ENCODE peak calls at places on chromosomes 1 and 21, in eight cellular contexts. One of them, this sample, is unnamed.
A peak's percentile ranks its signal among the peaks of the same experiment; 100 is the strongest.

GRCh38 chr1:6396998-6397397 is 3.4 kb upstream of the ACOT7 start:
- DNase-seq in tibial artery: no peak
- DNase-seq in lower leg skin: no peak
- DNase-seq in AG10803: no peak
- DNase-seq in neural progenitor cell: no peak
- DNase-seq in fibroblast of lung: no peak
- DNase-seq in Peyer's patch: no peak
- DNase-seq in kidney epithelial cell: no peak
- DNase-seq in this sample: no peak

GRCh38 chr1:164671597-164672327 is 112.8 kb downstream of the PBX1 start:
- DNase-seq in tibial artery: no peak
- DNase-seq in lower leg skin: no peak
- DNase-seq in AG10803: peak; percentile 17
- DNase-seq in neural progenitor cell: no peak
- DNase-seq in fibroblast of lung: no peak
- DNase-seq in Peyer's patch: no peak
- DNase-seq in kidney epithelial cell: no peak
- DNase-seq in this sample: peak; percentile 21

GRCh38 chr1:211928993-211929637 is 98.6 kb upstream of the LPGAT1 start:
- DNase-seq in tibial artery: peak; percentile 46
- DNase-seq in lower leg skin: no peak
- DNase-seq in AG10803: peak; percentile 29
- DNase-seq in neural progenitor cell: no peak
- DNase-seq in fibroblast of lung: peak; percentile 62
- DNase-seq in Peyer's patch: peak; percentile 81
- DNase-seq in kidney epithelial cell: no peak
- DNase-seq in this sample: peak; percentile 68

GRCh38 chr1:10585242-10585641 is 110.5 kb downstream of the PEX14 start:
- DNase-seq in tibial artery: no peak
- DNase-seq in lower leg skin: no peak
- DNase-seq in AG10803: no peak
- DNase-seq in neural progenitor cell: no peak
- DNase-seq in fibroblast of lung: no peak
- DNase-seq in Peyer's patch: no peak
- DNase-seq in kidney epithelial cell: no peak
- DNase-seq in this sample: no peak

GRCh38 chr21:27532081-27532480 is 565.2 kb upstream of the ADAMTS5 start:
- DNase-seq in tibial artery: no peak
- DNase-seq in lower leg skin: no peak
- DNase-seq in AG10803: no peak
- DNase-seq in neural progenitor cell: no peak
- DNase-seq in fibroblast of lung: peak; percentile 50
- DNase-seq in Peyer's patch: no peak
- DNase-seq in kidney epithelial cell: peak; percentile 66
- DNase-seq in this sample: peak; percentile 36

GRCh38 chr1:25694591-25695007 is 78.0 kb downstream of the MAN1C1 start:
- DNase-seq in tibial artery: peak; percentile 36
- DNase-seq in lower leg skin: no peak
- DNase-seq in AG10803: no peak
- DNase-seq in neural progenitor cell: no peak
- DNase-seq in fibroblast of lung: peak; percentile 77
- DNase-seq in Peyer's patch: no peak
- DNase-seq in kidney epithelial cell: no peak
- DNase-seq in this sample: no peak

GRCh38 chr1:38046333-38046883 is at the start of gene POU3F1:
- DNase-seq in tibial artery: no peak
- DNase-seq in lower leg skin: no peak
- DNase-seq in AG10803: no peak
- DNase-seq in neural progenitor cell: peak; percentile 97
- DNase-seq in fibroblast of lung: no peak
- DNase-seq in Peyer's patch: no peak
- DNase-seq in kidney epithelial cell: no peak
- DNase-seq in this sample: no peak

GRCh38 chr1:229141701-229142377 is 129.1 kb upstream of the RAB4A start:
- DNase-seq in tibial artery: no peak
- DNase-seq in lower leg skin: no peak
- DNase-seq in AG10803: no peak
- DNase-seq in neural progenitor cell: no peak
- DNase-seq in fibroblast of lung: no peak
- DNase-seq in Peyer's patch: no peak
- DNase-seq in kidney epithelial cell: no peak
- DNase-seq in this sample: no peak

GRCh38 chr21:17416139-17416538 is 96.7 kb upstream of the CXADR start:
- DNase-seq in tibial artery: no peak
- DNase-seq in lower leg skin: no peak
- DNase-seq in AG10803: no peak
- DNase-seq in neural progenitor cell: no peak
- DNase-seq in fibroblast of lung: peak; percentile 80
- DNase-seq in Peyer's patch: no peak
- DNase-seq in kidney epithelial cell: no peak
- DNase-seq in this sample: peak; percentile 14

GRCh38 chr1:157948547-157949152 is 44.8 kb upstream of the KIRREL1 start:
- DNase-seq in tibial artery: no peak
- DNase-seq in lower leg skin: no peak
- DNase-seq in AG10803: peak; percentile 25
- DNase-seq in neural progenitor cell: peak; percentile 85
- DNase-seq in fibroblast of lung: peak; percentile 62
- DNase-seq in Peyer's patch: peak; percentile 54
- DNase-seq in kidney epithelial cell: no peak
- DNase-seq in this sample: peak; percentile 41

GRCh38 chr1:244758700-244759099 is 76.8 kb upstream of the COX20 start:
- DNase-seq in tibial artery: no peak
- DNase-seq in lower leg skin: no peak
- DNase-seq in AG10803: no peak
- DNase-seq in neural progenitor cell: no peak
- DNase-seq in fibroblast of lung: no peak
- DNase-seq in Peyer's patch: no peak
- DNase-seq in kidney epithelial cell: no peak
- DNase-seq in this sample: no peak

GRCh38 chr1:180184041-180184440 is 29.4 kb downstream of the QSOX1 start:
- DNase-seq in tibial artery: no peak
- DNase-seq in lower leg skin: no peak
- DNase-seq in AG10803: no peak
- DNase-seq in neural progenitor cell: no peak
- DNase-seq in fibroblast of lung: no peak
- DNase-seq in Peyer's patch: no peak
- DNase-seq in kidney epithelial cell: no peak
- DNase-seq in this sample: no peak

GRCh38 chr1:17433261-17433660 is 6.2 kb downstream of the RCC2 start:
- DNase-seq in tibial artery: no peak
- DNase-seq in lower leg skin: no peak
- DNase-seq in AG10803: no peak
- DNase-seq in neural progenitor cell: no peak
- DNase-seq in fibroblast of lung: no peak
- DNase-seq in Peyer's patch: no peak
- DNase-seq in kidney epithelial cell: no peak
- DNase-seq in this sample: no peak
- H3K4me3 ChIP-seq in tibial artery: no peak overlapping the region
- H3K4me3 ChIP-seq in lower leg skin: no peak overlapping the region
- H3K4me3 ChIP-seq in AG10803: no peak overlapping the region
- H3K4me3 ChIP-seq in neural progenitor cell: no peak overlapping the region
- H3K4me3 ChIP-seq in fibroblast of lung: no peak overlapping the region
- H3K4me3 ChIP-seq in Peyer's patch: no peak overlapping the region
- H3K4me3 ChIP-seq in kidney epithelial cell: no peak overlapping the region
- H3K4me3 ChIP-seq in this sample: no peak overlapping the region

GRCh38 chr1:148318123-148318899 is 164.8 kb downstream of the PPIAL4G start:
- DNase-seq in tibial artery: no peak
- DNase-seq in lower leg skin: no peak
- DNase-seq in AG10803: no peak
- DNase-seq in neural progenitor cell: peak; percentile 17
- DNase-seq in fibroblast of lung: no peak
- DNase-seq in Peyer's patch: peak; percentile 83
- DNase-seq in kidney epithelial cell: no peak
- DNase-seq in this sample: peak; percentile 1

GRCh38 chr1:148315081-148315811 is 163.2 kb upstream of the NBPF11 start:
- DNase-seq in tibial artery: no peak
- DNase-seq in lower leg skin: no peak
- DNase-seq in AG10803: peak; percentile 20
- DNase-seq in neural progenitor cell: no peak
- DNase-seq in fibroblast of lung: no peak
- DNase-seq in Peyer's patch: no peak
- DNase-seq in kidney epithelial cell: no peak
- DNase-seq in this sample: no peak

GRCh38 chr1:148317288-148317985 is 165.4 kb upstream of the NBPF11 start:
- DNase-seq in tibial artery: no peak
- DNase-seq in lower leg skin: no peak
- DNase-seq in AG10803: no peak
- DNase-seq in neural progenitor cell: no peak
- DNase-seq in fibroblast of lung: no peak
- DNase-seq in Peyer's patch: no peak
- DNase-seq in kidney epithelial cell: no peak
- DNase-seq in this sample: no peak

DNA sequence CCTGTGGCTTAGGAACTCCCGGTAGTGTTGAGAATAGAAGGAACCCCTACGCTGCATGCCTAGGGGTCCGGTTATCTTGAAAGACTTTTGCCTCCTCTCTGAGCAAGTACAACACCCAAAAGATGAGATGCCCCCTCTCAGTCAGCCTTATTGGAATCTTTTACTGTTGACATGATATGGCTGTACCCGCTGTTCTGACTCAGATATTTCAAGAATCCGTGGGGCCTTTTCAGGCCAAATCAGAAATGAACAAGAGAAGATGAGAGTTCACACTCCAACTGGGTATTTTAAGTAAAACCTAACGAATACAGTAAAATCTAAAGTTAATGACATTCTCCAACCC is 164.2 kb downstream of the PPIAL4G start:
- DNase-seq in tibial artery: no peak
- DNase-seq in lower leg skin: no peak
- DNase-seq in AG10803: no peak
- DNase-seq in neural progenitor cell: no peak
- DNase-seq in fibroblast of lung: no peak
- DNase-seq in Peyer's patch: no peak
- DNase-seq in kidney epithelial cell: no peak
- DNase-seq in this sample: no peak
- H3K4me3 ChIP-seq in tibial artery: peak overlapping the region; percentile 24
- H3K4me3 ChIP-seq in lower leg skin: no peak overlapping the region
- H3K4me3 ChIP-seq in AG10803: no peak overlapping the region
- H3K4me3 ChIP-seq in neural progenitor cell: peak overlapping the region; percentile 33
- H3K4me3 ChIP-seq in fibroblast of lung: no peak overlapping the region
- H3K4me3 ChIP-seq in Peyer's patch: peak overlapping the region; percentile 31
- H3K4me3 ChIP-seq in kidney epithelial cell: no peak overlapping the region
- H3K4me3 ChIP-seq in this sample: no peak overlapping the region

DNA sequence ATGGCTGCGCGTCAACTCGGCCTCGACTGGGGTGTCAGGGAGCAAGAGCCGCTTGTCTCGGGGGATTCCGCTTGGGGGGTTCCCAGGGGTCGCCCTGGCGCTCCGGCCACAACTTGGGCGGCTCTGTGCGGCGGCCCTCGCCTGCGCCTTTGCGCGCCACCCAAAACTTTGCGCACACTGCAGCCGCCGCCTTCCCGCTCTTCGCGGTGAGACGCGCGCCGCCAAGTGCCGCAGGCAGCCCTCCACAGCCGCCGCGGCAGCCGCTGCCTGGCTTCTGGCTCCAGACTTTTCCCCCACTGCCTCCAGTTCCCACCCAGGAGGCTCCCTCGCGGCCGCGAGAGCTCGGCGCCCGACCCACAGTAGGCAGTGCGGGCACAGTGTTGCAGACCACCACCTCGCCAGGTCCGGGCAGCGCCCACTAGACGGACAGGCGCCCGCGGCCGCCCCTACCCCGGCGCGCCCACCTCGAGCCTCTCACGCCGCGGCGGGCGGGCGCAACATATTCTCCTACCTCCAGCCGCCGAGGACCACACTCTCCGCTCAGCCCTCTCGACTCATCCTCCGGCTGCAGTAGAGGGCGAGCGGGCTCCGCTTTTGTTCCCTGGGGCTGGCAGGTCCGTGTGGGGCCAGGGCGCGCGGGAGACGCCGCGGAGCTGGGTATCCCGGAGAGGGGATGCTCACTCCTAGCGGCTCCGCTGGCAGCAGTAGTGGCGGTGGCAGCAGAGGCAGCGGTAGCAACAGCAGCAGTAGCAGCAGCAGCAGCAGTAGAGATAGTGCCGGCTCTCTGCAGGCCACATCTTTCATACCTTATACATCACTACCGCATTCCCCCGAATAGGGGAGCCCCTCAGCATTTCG is 296.6 kb downstream of the OMA1 start:
- DNase-seq in tibial artery: no peak
- DNase-seq in lower leg skin: no peak
- DNase-seq in AG10803: peak; percentile 40
- DNase-seq in neural progenitor cell: peak; percentile 86
- DNase-seq in fibroblast of lung: peak; percentile 34
- DNase-seq in Peyer's patch: no peak
- DNase-seq in kidney epithelial cell: no peak
- DNase-seq in this sample: peak; percentile 29
- H3K4me3 ChIP-seq in tibial artery: peak overlapping the region; percentile 41
- H3K4me3 ChIP-seq in lower leg skin: no peak overlapping the region
- H3K4me3 ChIP-seq in AG10803: peak overlapping the region; percentile 43
- H3K4me3 ChIP-seq in neural progenitor cell: peak overlapping the region; percentile 86
- H3K4me3 ChIP-seq in fibroblast of lung: peak overlapping the region; percentile 24
- H3K4me3 ChIP-seq in Peyer's patch: no peak overlapping the region
- H3K4me3 ChIP-seq in kidney epithelial cell: peak overlapping the region; percentile 37
- H3K4me3 ChIP-seq in this sample: peak overlapping the region; percentile 47

DNA sequence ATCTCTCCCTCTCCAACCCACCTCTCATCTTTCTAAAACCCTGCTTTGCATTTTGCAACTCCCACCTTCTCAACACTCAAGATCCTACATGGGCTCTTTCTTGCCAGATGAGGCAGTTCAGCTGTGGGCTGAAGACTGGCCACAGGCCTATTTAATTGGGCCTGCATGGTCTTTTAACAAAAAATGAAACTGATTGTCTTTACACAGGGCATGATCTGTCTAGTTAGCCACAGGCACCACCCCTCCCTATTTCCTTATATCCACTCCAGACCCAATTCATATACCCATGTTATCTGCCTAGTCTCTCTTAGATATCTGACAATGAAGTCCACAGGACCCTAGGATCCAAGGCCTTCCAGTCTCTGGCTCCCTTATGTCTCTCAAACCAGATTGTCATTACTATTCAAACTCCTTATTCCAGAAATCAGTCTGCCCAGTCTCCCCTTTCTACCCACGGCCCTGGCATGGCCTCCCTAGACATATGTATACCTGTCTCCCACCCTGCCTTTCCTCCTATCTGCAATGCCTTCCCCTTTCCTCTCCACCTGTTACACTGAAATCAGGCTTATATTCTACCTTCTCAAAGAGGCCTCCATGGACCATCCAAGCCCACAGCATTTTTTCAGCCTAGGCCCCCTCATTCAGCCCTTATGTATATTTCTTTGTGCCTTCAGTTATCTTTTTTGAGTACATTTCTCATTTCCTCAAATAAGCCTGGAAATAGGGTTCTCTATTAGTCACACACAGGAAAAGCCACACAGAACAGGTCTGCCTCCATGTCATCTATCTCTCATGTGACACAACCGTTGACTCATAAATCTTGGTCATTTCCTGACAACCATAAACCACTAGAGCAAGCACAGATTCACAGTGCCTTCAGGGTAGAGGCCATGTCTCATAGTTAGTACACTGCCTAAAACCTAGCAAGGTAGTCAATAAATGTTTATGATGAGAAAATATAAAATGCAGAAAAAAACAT is 39.0 kb downstream of the LPAR3 start:
- DNase-seq in tibial artery: no peak
- DNase-seq in lower leg skin: no peak
- DNase-seq in AG10803: peak; percentile 43
- DNase-seq in neural progenitor cell: no peak
- DNase-seq in fibroblast of lung: peak; percentile 49
- DNase-seq in Peyer's patch: peak; percentile 59
- DNase-seq in kidney epithelial cell: peak; percentile 77
- DNase-seq in this sample: peak; percentile 41
- H3K4me3 ChIP-seq in tibial artery: no peak overlapping the region
- H3K4me3 ChIP-seq in lower leg skin: no peak overlapping the region
- H3K4me3 ChIP-seq in AG10803: no peak overlapping the region
- H3K4me3 ChIP-seq in neural progenitor cell: no peak overlapping the region
- H3K4me3 ChIP-seq in fibroblast of lung: no peak overlapping the region
- H3K4me3 ChIP-seq in Peyer's patch: no peak overlapping the region
- H3K4me3 ChIP-seq in kidney epithelial cell: no peak overlapping the region
- H3K4me3 ChIP-seq in this sample: no peak overlapping the region

This sample was measured in adipocyte.